ENCODE peak calls at places on chromosomes 3 and 15, in seven cellular contexts. L is B cell, G is fibroblast of pulmonary artery, S is neural crest cell, D is uterus, Z is progenitor cell of endocrine pancreas, K is WERI-Rb-1. P is an unnamed sample.

GRCh38 chr3:58874248-58874741 is 175.5 kb downstream of the CFAP20DC start:
- DNase-seq in Z (no peak), K (no peak), L (no peak), S (no peak), D (no peak), G (no peak), P (peak)

GRCh38 chr15:95875141-95875643 is 455.3 kb upstream of the NR2F2 start:
- DNase-seq in D (peak), K (no peak), S (no peak), G (peak), Z (no peak), L (no peak), P (peak)

GRCh38 chr3:191330309-191330712 is at the start of gene UTS2B:
- DNase-seq in Z (no peak), S (peak), L (no peak), K (no peak), D (peak), G (peak), P (no peak)

GRCh38 chr15:44009056-44009455 is 182.3 kb downstream of the WDR76 start:
- DNase-seq in D (no peak), Z (no peak), L (no peak), K (no peak), G (peak), S (no peak), P (no peak)

GRCh38 chr3:57757642-57758297 is 1.7 kb downstream of the SLMAP start:
- DNase-seq in G (peak), K (no peak), L (no peak), S (peak), D (no peak), Z (peak), P (no peak)

GRCh38 chr3:16884084-16884747 is 539 bp upstream of the PLCL2 start:
- DNase-seq in Z (peak), S (peak), G (peak), D (peak), K (peak), L (peak), P (peak)

GRCh38 chr15:61748529-61748928 is 311.7 kb downstream of the VPS13C start:
- DNase-seq in Z (no peak), S (no peak), L (no peak), D (no peak), G (no peak), K (no peak), P (no peak)

GRCh38 chr3:52277972-52278509 is 408 bp downstream of the WDR82 start:
- DNase-seq in L (peak), D (peak), K (no peak), S (peak), G (peak), Z (no peak), P (peak)

GRCh38 chr3:48560648-48561018 is 2.9 kb downstream of the UCN2 start:
- DNase-seq in K (peak), D (no peak), Z (no peak), S (no peak), G (no peak), L (no peak), P (no peak)

GRCh38 chr3:99537416-99537815 is 101.0 kb upstream of the COL8A1 start:
- DNase-seq in S (no peak), K (no peak), L (no peak), G (no peak), Z (no peak), D (no peak), P (no peak)

GRCh38 chr3:14461748-14462324 is 59.4 kb downstream of the SLC6A6 start:
- DNase-seq in Z (no peak), G (peak), S (peak), K (peak), D (no peak), L (peak), P (peak)

GRCh38 chr3:34268032-34268760 is 469.8 kb downstream of the PDCD6IP start:
- DNase-seq in Z (no peak), S (no peak), D (no peak), K (no peak), G (peak), L (no peak), P (no peak)

GRCh38 chr3:119582178-119582577 is 2.9 kb downstream of the ADPRH start:
- DNase-seq in G (no peak), K (no peak), L (no peak), S (no peak), D (no peak), Z (no peak), P (peak)

GRCh38 chr3:75938921-75939320 is 153.6 kb upstream of the ZNF717 start:
- DNase-seq in S (no peak), K (no peak), G (no peak), D (no peak), Z (no peak), L (no peak), P (no peak)

GRCh38 chr3:18047052-18047451 is 304.6 kb upstream of the TBC1D5 start:
- DNase-seq in K (no peak), G (no peak), D (no peak), L (no peak), Z (no peak), S (no peak), P (no peak)

GRCh38 chr3:11335056-11335608 is 62.9 kb downstream of the ATG7 start:
- DNase-seq in D (no peak), S (peak), L (peak), Z (no peak), G (peak), K (no peak), P (peak)

GRCh38 chr3:127688416-127689265 is 15.9 kb downstream of the ABTB1 start:
- DNase-seq in L (no peak), Z (no peak), K (peak), S (no peak), D (no peak), G (peak), P (no peak)

GRCh38 chr3:150419959-150420358 is 11.9 kb downstream of the TSC22D2 start:
- DNase-seq in Z (no peak), S (no peak), D (no peak), L (no peak), K (no peak), G (no peak), P (no peak)

GRCh38 chr3:168250415-168250861 is 154.7 kb upstream of the GOLIM4 start:
- DNase-seq in Z (no peak), K (peak), S (no peak), G (peak), D (no peak), L (no peak), P (no peak)

GRCh38 chr15:42152196-42152920 is 4.1 kb downstream of the PLA2G4F start:
- DNase-seq in S (no peak), K (no peak), D (peak), Z (no peak), L (no peak), G (no peak), P (no peak)

GRCh38 chr3:4776399-4776979 is 202.7 kb upstream of the BHLHE40 start:
- DNase-seq in Z (no peak), S (no peak), D (no peak), L (no peak), K (no peak), G (no peak), P (no peak)

GRCh38 chr3:141519587-141519986 is 32.8 kb downstream of the RASA2 start:
- DNase-seq in D (no peak), G (no peak), L (no peak), Z (no peak), K (no peak), S (no peak), P (no peak)

GRCh38 chr15:79640206-79640605 is 208.1 kb downstream of the MINAR1 start:
- DNase-seq in D (no peak), K (no peak), G (peak), Z (no peak), L (no peak), S (no peak), P (no peak)

GRCh38 chr15:59764775-59765174 is 75.7 kb upstream of the BNIP2 start:
- DNase-seq in S (no peak), Z (no peak), G (peak), L (no peak), K (no peak), D (no peak), P (no peak)

GRCh38 chr3:133274477-133274876 is 125.4 kb upstream of the BFSP2 start:
- DNase-seq in Z (no peak), D (no peak), K (no peak), L (no peak), G (no peak), S (no peak), P (no peak)
- TF ChIP-seq CTCF in Z (no peak), D (no peak), K (peak), L (no peak), G (no peak), S (peak), P (peak)

GRCh38 chr3:113802795-113803455 is 35.7 kb upstream of the GRAMD1C start:
- DNase-seq in Z (no peak), S (no peak), G (no peak), D (no peak), L (no peak), K (no peak), P (no peak)

GRCh38 chr3:113804701-113805100 is 33.9 kb upstream of the GRAMD1C start:
- DNase-seq in Z (no peak), D (no peak), L (no peak), G (no peak), S (no peak), K (no peak), P (no peak)

DNA sequence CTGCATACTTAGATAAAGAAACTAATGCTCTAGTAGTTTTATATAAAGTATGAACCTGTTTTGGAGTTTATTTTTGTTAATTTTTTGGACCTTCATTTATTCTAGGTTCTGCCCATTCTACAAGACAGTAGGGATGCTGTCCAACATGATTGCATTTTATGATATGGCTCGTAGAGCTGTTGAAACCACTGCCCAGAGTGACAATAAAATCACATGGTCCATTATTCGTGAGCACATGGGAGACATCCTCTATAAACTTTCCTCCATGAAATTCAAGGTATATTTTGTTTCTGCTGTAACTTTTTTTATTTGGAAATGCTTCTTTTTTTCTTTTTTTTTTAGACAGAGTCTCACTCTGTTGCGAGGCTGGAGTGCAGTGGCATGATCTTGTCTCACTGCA is 33.3 kb upstream of the GRAMD1C start:
- DNase-seq in G (no peak), S (no peak), K (no peak), D (no peak), L (no peak), Z (no peak), P (no peak)
- TF ChIP-seq CTCF in G (no peak), S (no peak), K (no peak), D (no peak), L (no peak), Z (no peak), P (no peak)

GRCh38 chr3:196179380-196180308 is 31.6 kb downstream of the ZDHHC19 start:
- DNase-seq in K (no peak), Z (no peak), D (no peak), L (peak), S (peak), G (peak), P (peak)
- TF ChIP-seq CTCF in K (no peak), Z (no peak), D (no peak), L (peak), S (no peak), G (no peak), P (no peak)

GRCh38 chr3:170421147-170421641 is 2.5 kb downstream of the CLDN11 start:
- DNase-seq in G (peak), Z (no peak), D (peak), S (no peak), L (no peak), K (no peak), P (no peak)

GRCh38 chr3:170420307-170420821 is 1.7 kb downstream of the CLDN11 start:
- DNase-seq in K (no peak), L (no peak), G (peak), D (peak), Z (no peak), S (no peak), P (no peak)

GRCh38 chr3:170419301-170420087 is 826 bp downstream of the CLDN11 start:
- DNase-seq in Z (no peak), L (no peak), G (peak), S (peak), K (no peak), D (peak), P (no peak)

GRCh38 chr3:170417090-170417489 is 1.6 kb upstream of the CLDN11 start:
- DNase-seq in L (no peak), D (no peak), Z (no peak), S (no peak), G (no peak), K (no peak), P (no peak)

GRCh38 chr3:170418422-170419300 is at the start of gene CLDN11:
- DNase-seq in D (peak), Z (no peak), G (no peak), S (no peak), L (no peak), K (peak), P (no peak)
- TF ChIP-seq CTCF in D (no peak), Z (peak), G (no peak), S (no peak), L (no peak), K (peak), P (no peak)

GRCh38 chr15:25501828-25502446 is 63.1 kb upstream of the UBE3A start:
- DNase-seq in K (peak), Z (no peak), D (no peak), G (peak), S (no peak), L (no peak), P (peak)
- TF ChIP-seq CTCF in K (peak), Z (peak), D (peak), G (peak), S (peak), L (peak), P (peak)

GRCh38 chr3:19522305-19522704 is 374.0 kb downstream of the KCNH8 start:
- DNase-seq in G (no peak), D (no peak), K (no peak), S (no peak), L (no peak), Z (no peak), P (no peak)

GRCh38 chr3:19531426-19531825 is 383.1 kb downstream of the KCNH8 start:
- DNase-seq in Z (no peak), D (no peak), G (no peak), K (no peak), S (no peak), L (no peak), P (no peak)

GRCh38 chr3:19526071-19526470 is 377.8 kb downstream of the KCNH8 start:
- DNase-seq in K (no peak), D (no peak), L (no peak), S (no peak), Z (no peak), G (no peak), P (no peak)
- TF ChIP-seq CTCF in K (no peak), D (no peak), L (no peak), S (no peak), Z (no peak), G (no peak), P (no peak)

DNA sequence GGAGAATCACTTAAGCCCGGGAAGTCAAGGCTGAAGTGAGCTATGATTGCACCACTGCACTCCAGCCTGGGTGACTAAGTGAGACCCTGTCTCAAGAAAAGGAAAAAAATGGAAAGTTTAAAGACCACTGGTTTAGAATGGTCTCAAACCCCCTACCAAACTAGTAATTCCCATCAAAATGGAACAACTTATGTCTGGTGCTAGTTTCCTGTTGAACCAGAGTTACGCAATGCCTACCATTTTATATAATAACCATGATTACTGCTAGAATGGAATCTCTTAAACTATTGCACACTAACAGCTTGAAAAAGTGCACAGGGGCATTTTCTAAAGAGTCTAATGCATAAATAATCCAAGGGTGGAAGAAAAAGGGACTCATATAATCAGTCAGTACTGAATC is 43.6 kb downstream of the DMXL2 start:
- DNase-seq in D (no peak), L (no peak), G (peak), S (no peak), Z (no peak), K (no peak), P (no peak)
- TF ChIP-seq CTCF in D (no peak), L (no peak), G (no peak), S (no peak), Z (no peak), K (no peak), P (no peak)

GRCh38 chr15:71801935-71802655 is 8.3 kb upstream of the NR2E3 start:
- DNase-seq in L (no peak), G (no peak), K (no peak), D (no peak), Z (no peak), S (no peak), P (no peak)

GRCh38 chr15:71802770-71803169 is 7.6 kb upstream of the NR2E3 start:
- DNase-seq in D (no peak), G (no peak), S (no peak), K (no peak), L (no peak), Z (no peak), P (peak)

GRCh38 chr15:71800190-71800589 is 10.2 kb upstream of the NR2E3 start:
- DNase-seq in Z (no peak), L (no peak), D (no peak), S (no peak), G (no peak), K (no peak), P (no peak)

GRCh38 chr15:71798641-71799040 is 11.7 kb upstream of the NR2E3 start:
- DNase-seq in L (no peak), S (no peak), D (no peak), Z (no peak), K (no peak), G (no peak), P (no peak)

GRCh38 chr15:71800835-71801745 is 9.3 kb upstream of the NR2E3 start:
- DNase-seq in Z (peak), G (peak), D (peak), L (no peak), K (peak), S (peak), P (peak)
- TF ChIP-seq CTCF in Z (peak), G (peak), D (peak), L (peak), K (peak), S (peak), P (peak)

P was measured in activated CD8-positive, alpha-beta T cell treated with anti-CD3 and anti-CD28 coated beads for 36 hours.